ENCODE peak calls at places on chromosomes 7 and 10, in nine cellular contexts. Q is activated T-cell treated with anti-CD3 and anti-CD28 coated beads, Interleukin-2, amount 50 U/mL, for 72 hours; X is omental fat pad; O is Kasumi-1; U is activated CD4-positive, alpha-beta T cell treated with anti-CD3 and anti-CD28 coated beads for 24 hours; C is stimulated activated naive CD8-positive, alpha-beta T cell treated with anti-CD3 and anti-CD28 coated beads, Interleukin-15, Interleukin-2, amounts not matched to agents 100 U/mL and 50 U/mL, for 24 hours; Y is brain microvascular endothelial cell; H is Karpas-422; P is A549. N is an unnamed sample.
A peak's percentile ranks its signal among the peaks of the same experiment; 100 is the strongest.

GRCh38 chr10:120221873-120222485 is 235.0 kb upstream of the PLPP4 start:
- DNase-seq in H (peak; percentile 88), Y (peak; percentile 35), O (peak; percentile 88), Q (peak; percentile 37), P (peak; percentile 61), C (peak; percentile 6), U (no peak), X (no peak), N (peak; percentile 44)

GRCh38 chr7:75049817-75050216 is 23.8 kb downstream of the RCC1L start:
- DNase-seq in C (no peak), X (no peak), P (no peak), U (no peak), Y (no peak), Q (no peak), H (no peak), O (no peak), N (no peak)

GRCh38 chr10:31664803-31665202 is 263.8 kb downstream of the ARHGAP12 start:
- DNase-seq in Q (no peak), X (no peak), H (no peak), Y (no peak), P (no peak), U (no peak), O (no peak), C (no peak), N (no peak)

GRCh38 chr7:37439282-37440021 is 9.2 kb downstream of the ELMO1 start:
- DNase-seq in P (no peak), Y (no peak), X (no peak), H (no peak), C (no peak), U (no peak), O (no peak), Q (no peak), N (no peak)

GRCh38 chr10:69674786-69675185 is 44.7 kb downstream of the FAM241B start:
- DNase-seq in H (no peak), U (no peak), O (no peak), X (no peak), Y (no peak), P (no peak), Q (no peak), C (no peak), N (no peak)

GRCh38 chr10:129953541-129954031 is 10.5 kb downstream of the EBF3 start:
- DNase-seq in Q (no peak), H (no peak), Y (no peak), U (no peak), P (no peak), C (no peak), X (no peak), O (no peak), N (no peak)

GRCh38 chr10:106711313-106711906 is 453.1 kb downstream of the SORCS1 start:
- DNase-seq in U (peak; percentile 12), P (peak; percentile 48), X (peak; percentile 31), Q (peak; percentile 43), C (peak; percentile 52), Y (no peak), O (peak; percentile 64), H (peak; percentile 81), N (peak; percentile 1)

GRCh38 chr10:61931620-61932332 is 30.3 kb downstream of the ARID5B start:
- DNase-seq in U (no peak), X (no peak), C (no peak), Q (no peak), P (no peak), H (no peak), Y (no peak), O (no peak), N (no peak)

GRCh38 chr7:47418910-47419309 is 163.0 kb downstream of the TNS3 start:
- DNase-seq in H (no peak), P (no peak), X (no peak), Q (no peak), U (no peak), O (no peak), C (no peak), Y (peak; percentile 52), N (no peak)

GRCh38 chr7:853366-854117 is 21.3 kb downstream of the SUN1 start:
- DNase-seq in X (no peak), Q (no peak), P (no peak), C (no peak), U (no peak), O (no peak), H (no peak), Y (no peak), N (no peak)

N was measured in T47D.